ENCODE peak calls at places on chromosomes 4 and X, in six cellular contexts. O is OCI-LY7, D is SK-N-SH, V is MM.1S, X is GM23248, P is GM23338. A is an unnamed sample.

GRCh38 chr4:27666943-27667342 is 806.3 kb downstream of the STIM2 start:
- DNase-seq in O (peak), D (peak), V (no peak), X (no peak), P (peak), A (peak)

GRCh38 chrX:118507766-118508165 is 12.2 kb downstream of the DOCK11 start:
- DNase-seq in O (no peak), D (no peak), V (no peak), X (peak), P (no peak), A (no peak)

GRCh38 chr4:106986486-106986885 is 49.6 kb downstream of the DKK2 start:
- DNase-seq in O (no peak), D (peak), V (no peak), X (peak), P (no peak), A (no peak)

GRCh38 chrX:153414838-153415552 is 3.7 kb downstream of the ZFP92 start:
- DNase-seq in O (no peak), D (no peak), V (no peak), X (peak), P (no peak), A (no peak)

GRCh38 chr4:113278324-113278934 is 229.0 kb downstream of the ANK2 start:
- DNase-seq in O (peak), D (peak), V (peak), X (peak), P (peak), A (peak)

GRCh38 chr4:25368315-25368714 is 8.7 kb upstream of the ANAPC4 start:
- DNase-seq in O (no peak), D (no peak), V (no peak), X (no peak), P (no peak), A (no peak)

GRCh38 chr4:134490863-134491262 is 289.3 kb upstream of the PABPC4L start:
- DNase-seq in O (no peak), D (no peak), V (no peak), X (no peak), P (no peak), A (no peak)

GRCh38 chrX:10393899-10394298 is 226.5 kb downstream of the MID1 start:
- DNase-seq in O (no peak), D (no peak), V (no peak), X (no peak), P (no peak), A (peak)

GRCh38 chrX:69088171-69088938 is 76.9 kb downstream of the PJA1 start:
- DNase-seq in O (no peak), D (peak), V (no peak), X (peak), P (no peak), A (no peak)

GRCh38 chrX:76183289-76184057 is 10.6 kb downstream of the PBDC1 start:
- DNase-seq in O (no peak), D (no peak), V (no peak), X (peak), P (no peak), A (peak)

GRCh38 chr4:139560396-139561084 is 4.5 kb upstream of the SETD7 start:
- DNase-seq in O (peak), D (no peak), V (no peak), X (no peak), P (peak), A (no peak)

GRCh38 chr4:184343400-184344177 is 125.9 kb upstream of the ENPP6 start:
- DNase-seq in O (peak), D (peak), V (peak), X (peak), P (peak), A (peak)

GRCh38 chrX:46903458-46904242 is 8.6 kb upstream of the JADE3 start:
- DNase-seq in O (peak), D (peak), V (peak), X (peak), P (peak), A (peak)

GRCh38 chr4:7392438-7393374 is 42.0 kb downstream of the PSAPL1 start:
- DNase-seq in O (no peak), D (peak), V (no peak), X (peak), P (peak), A (peak)

GRCh38 chrX:139058831-139059495 is 347.4 kb upstream of the FGF13 start:
- DNase-seq in O (no peak), D (no peak), V (no peak), X (peak), P (no peak), A (peak)

GRCh38 chrX:16665089-16665488 is 15.1 kb downstream of the S100G start:
- DNase-seq in O (no peak), D (no peak), V (no peak), X (peak), P (no peak), A (no peak)

GRCh38 chr4:36509816-36510215 is 228.4 kb downstream of the DTHD1 start:
- DNase-seq in O (no peak), D (no peak), V (no peak), X (no peak), P (no peak), A (no peak)

GRCh38 chr4:172842759-172843158 is 325.9 kb upstream of the GALNT7 start:
- DNase-seq in O (no peak), D (no peak), V (no peak), X (no peak), P (no peak), A (no peak)

GRCh38 chr4:34619531-34620109 is 1624.7 kb downstream of the ARAP2 start:
- DNase-seq in O (no peak), D (no peak), V (no peak), X (no peak), P (no peak), A (peak)

GRCh38 chr4:128707864-128708263 is 101.6 kb upstream of the JADE1 start:
- DNase-seq in O (no peak), D (no peak), V (no peak), X (peak), P (no peak), A (peak)

GRCh38 chrX:118212817-118213183 is 96.2 kb upstream of the KLHL13 start:
- DNase-seq in O (peak), D (no peak), V (peak), X (no peak), P (no peak), A (no peak)

GRCh38 chr4:98193459-98194105 is 50.3 kb upstream of the STPG2 start:
- DNase-seq in O (no peak), D (no peak), V (no peak), X (no peak), P (no peak), A (no peak)

GRCh38 chr4:2937146-2937857 is 25.9 kb downstream of the NOP14 start:
- DNase-seq in O (no peak), D (no peak), V (no peak), X (no peak), P (no peak), A (peak)

GRCh38 chr4:54230479-54231418 is 1.7 kb downstream of the PDGFRA start:
- DNase-seq in O (no peak), D (peak), V (no peak), X (peak), P (peak), A (no peak)
- H3K4me2 ChIP-seq in O (no peak), D (peak), V (no peak), X (peak), P (peak), A (peak)

GRCh38 chr4:153488719-153489384 is 22.7 kb downstream of the TMEM131L start:
- DNase-seq in O (no peak), D (no peak), V (no peak), X (peak), P (peak), A (no peak)

GRCh38 chr4:153485860-153486259 is 19.7 kb downstream of the TMEM131L start:
- DNase-seq in O (no peak), D (no peak), V (no peak), X (no peak), P (no peak), A (no peak)

GRCh38 chr4:153489856-153490558 is 23.8 kb downstream of the TMEM131L start:
- DNase-seq in O (no peak), D (no peak), V (no peak), X (no peak), P (no peak), A (peak)

GRCh38 chr4:153486281-153487151 is 20.4 kb downstream of the TMEM131L start:
- DNase-seq in O (no peak), D (no peak), V (no peak), X (peak), P (peak), A (peak)

DNA sequence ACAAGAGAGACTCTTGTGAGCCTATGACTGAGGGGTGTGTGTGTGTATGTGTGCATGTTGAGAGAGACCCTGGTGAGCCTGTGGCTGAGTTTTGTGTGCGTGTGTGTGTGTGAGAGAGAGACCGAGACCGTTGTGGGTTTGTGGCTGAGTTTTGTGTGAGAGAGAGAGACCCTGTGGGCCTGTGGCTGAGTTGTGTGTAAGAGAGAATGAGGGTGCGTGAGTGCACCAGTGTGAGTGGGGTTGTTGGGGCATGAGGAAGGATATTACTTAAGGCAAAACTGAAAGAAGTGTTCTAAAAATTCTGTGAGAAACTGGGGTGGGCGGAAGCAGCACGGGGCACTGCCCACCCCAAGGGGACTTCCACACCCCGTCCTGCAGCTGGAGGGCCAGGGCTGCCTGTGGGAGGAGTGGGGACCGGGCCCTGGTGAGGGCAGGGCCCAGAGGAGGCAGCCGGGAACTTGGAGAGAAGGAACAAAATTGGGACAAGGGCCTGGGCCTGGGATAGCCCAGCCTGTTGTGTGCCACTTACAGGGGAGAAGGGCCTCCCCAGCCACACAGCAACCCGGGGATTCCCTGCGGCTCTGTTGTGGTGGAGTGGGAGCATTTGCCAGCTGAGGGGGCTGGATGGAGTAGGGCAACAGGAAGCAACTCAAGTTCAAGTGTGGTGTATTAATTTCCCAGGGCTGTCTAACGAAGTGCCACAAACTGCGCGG is 22.0 kb downstream of the TMEM131L start:
- DNase-seq in O (no peak), D (no peak), V (no peak), X (no peak), P (no peak), A (no peak)
- TF ChIP-seq EZH2phosphoT487 in O (no peak), D (no peak), V (no peak), X (no peak), P (no peak), A (no peak)

GRCh38 chr4:94369046-94369445 is 26.4 kb upstream of the HPGDS start:
- DNase-seq in O (no peak), D (no peak), V (no peak), X (no peak), P (no peak), A (no peak)
- H2AFZ ChIP-seq in O (no peak), D (no peak), V (no peak), X (no peak), P (no peak), A (no peak)

DNA sequence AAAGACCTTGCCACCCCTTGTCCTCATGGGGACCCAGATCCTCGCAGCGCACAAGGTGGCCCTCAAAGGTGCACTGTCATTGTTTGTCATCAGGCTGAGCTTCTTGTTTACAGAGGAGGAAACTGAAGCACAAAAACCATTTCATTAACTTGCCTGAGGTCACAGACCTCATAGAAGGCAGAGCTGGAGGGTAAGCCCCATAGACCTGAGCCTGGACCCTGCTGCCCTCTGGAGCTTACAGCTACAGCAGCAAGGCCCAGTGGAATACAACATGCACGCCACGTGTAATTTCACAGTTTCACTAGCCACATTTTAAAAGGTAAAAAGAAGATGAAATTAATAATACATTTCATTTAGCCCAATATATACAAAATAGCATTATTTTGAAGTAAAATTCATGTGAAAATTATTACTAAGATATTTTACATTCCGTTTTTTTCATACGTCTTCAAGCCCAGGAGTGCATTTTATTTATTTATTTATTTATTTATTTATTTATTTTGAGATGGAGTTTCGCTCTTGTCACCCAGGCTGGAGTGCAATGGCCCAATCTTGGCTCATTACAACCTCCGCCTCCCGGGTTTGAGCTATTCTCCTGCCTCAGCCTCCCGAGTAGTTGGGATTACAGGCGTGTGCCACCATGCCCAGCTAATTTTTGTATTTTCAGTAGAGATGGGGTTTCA is 8.8 kb downstream of the JAKMIP1 start:
- DNase-seq in O (no peak), D (no peak), V (no peak), X (no peak), P (no peak), A (no peak)
- H3K4me2 ChIP-seq in O (no peak), D (no peak), V (no peak), X (no peak), P (no peak), A (no peak)

GRCh38 chrX:154534526-154535322 is 11.9 kb downstream of the G6PD start:
- DNase-seq in O (peak), D (peak), V (peak), X (peak), P (peak), A (peak)

GRCh38 chrX:154530286-154530685 is 14.3 kb upstream of the FAM3A start:
- DNase-seq in O (no peak), D (no peak), V (no peak), X (no peak), P (peak), A (no peak)

GRCh38 chrX:154532690-154533089 is 14.0 kb downstream of the G6PD start:
- DNase-seq in O (no peak), D (no peak), V (no peak), X (no peak), P (no peak), A (no peak)

GRCh38 chrX:154529206-154529612 is 13.2 kb upstream of the FAM3A start:
- DNase-seq in O (no peak), D (no peak), V (no peak), X (no peak), P (no peak), A (no peak)

GRCh38 chrX:154531626-154532025 is 15.0 kb downstream of the G6PD start:
- DNase-seq in O (no peak), D (no peak), V (no peak), X (peak), P (no peak), A (no peak)
- TF ChIP-seq EZH2phosphoT487 in O (no peak), D (no peak), V (no peak), X (no peak), P (no peak), A (no peak)

DNA sequence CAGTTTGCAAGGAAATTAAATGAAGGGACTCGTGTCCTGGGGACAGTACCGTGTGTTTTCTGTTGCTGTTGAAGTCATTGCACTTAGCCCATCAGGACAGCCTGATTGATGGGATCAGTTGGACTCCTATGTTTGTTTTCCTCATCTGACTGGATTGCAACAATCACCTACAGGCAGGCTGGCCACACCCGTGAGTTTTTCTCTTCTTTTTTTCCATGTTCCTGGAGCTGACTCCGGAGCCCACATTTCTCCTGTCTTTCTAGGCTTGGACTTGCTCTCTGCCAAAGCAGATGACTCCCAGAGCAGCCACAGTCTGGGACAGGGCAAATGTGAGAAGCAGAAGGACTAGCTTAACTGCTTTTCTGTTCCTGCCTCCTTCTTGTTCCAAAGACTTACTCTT is 38.1 kb downstream of the RTL9 start:
- DNase-seq in O (no peak), D (no peak), V (no peak), X (peak), P (no peak), A (peak)
- H2AFZ ChIP-seq in O (no peak), D (no peak), V (no peak), X (peak), P (no peak), A (no peak)

GRCh38 chrX:155048997-155049619 is 21.8 kb downstream of the CMC4 start:
- DNase-seq in O (peak), D (peak), V (no peak), X (peak), P (peak), A (peak)
- H3K4me2 ChIP-seq in O (no peak), D (no peak), V (no peak), X (no peak), P (no peak), A (no peak)

GRCh38 chrX:2343413-2343812 is 157.4 kb downstream of the DHRSX start:
- DNase-seq in O (no peak), D (no peak), V (no peak), X (no peak), P (no peak), A (no peak)

GRCh38 chrX:2346158-2346557 is 154.6 kb downstream of the DHRSX start:
- DNase-seq in O (no peak), D (no peak), V (no peak), X (no peak), P (no peak), A (no peak)

GRCh38 chrX:2348225-2348624 is 152.6 kb downstream of the DHRSX start:
- DNase-seq in O (no peak), D (no peak), V (no peak), X (no peak), P (no peak), A (no peak)

GRCh38 chrX:2342878-2343277 is 157.9 kb downstream of the DHRSX start:
- DNase-seq in O (no peak), D (no peak), V (no peak), X (peak), P (no peak), A (no peak)

GRCh38 chrX:2345562-2345961 is 155.2 kb downstream of the DHRSX start:
- DNase-seq in O (no peak), D (no peak), V (no peak), X (no peak), P (no peak), A (no peak)
- TF ChIP-seq EZH2phosphoT487 in O (no peak), D (no peak), V (no peak), X (no peak), P (no peak), A (no peak)

DNA sequence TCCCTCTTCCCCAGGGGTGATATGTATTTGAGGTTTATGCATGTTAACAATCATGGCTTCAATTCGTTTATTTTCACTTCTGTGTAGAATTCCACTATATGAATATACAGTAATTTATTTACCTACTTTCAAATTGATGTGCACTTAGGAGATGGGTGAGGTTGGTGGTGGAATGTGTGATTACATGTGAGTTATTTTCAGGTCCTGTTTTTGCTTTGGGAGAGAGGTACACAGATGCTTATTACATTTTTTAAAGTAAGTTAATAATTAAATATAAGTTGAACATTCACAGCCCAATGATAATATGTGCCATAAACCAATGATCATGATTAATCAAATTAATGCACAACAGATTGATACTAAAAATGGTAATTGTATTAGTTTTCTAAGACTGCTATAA is 79.5 kb downstream of the SPRY1 start:
- DNase-seq in O (no peak), D (no peak), V (no peak), X (no peak), P (no peak), A (no peak)
- H2AFZ ChIP-seq in O (no peak), D (no peak), V (no peak), X (no peak), P (no peak), A (no peak)

GRCh38 chrX:81257817-81258216 is 55.9 kb downstream of the SH3BGRL start:
- DNase-seq in O (no peak), D (no peak), V (no peak), X (no peak), P (no peak), A (no peak)

GRCh38 chrX:81263067-81263466 is 61.2 kb downstream of the SH3BGRL start:
- DNase-seq in O (no peak), D (no peak), V (no peak), X (no peak), P (peak), A (no peak)

GRCh38 chrX:81259008-81259713 is 57.3 kb downstream of the SH3BGRL start:
- DNase-seq in O (no peak), D (no peak), V (no peak), X (peak), P (no peak), A (no peak)

GRCh38 chrX:81259714-81260395 is 58.0 kb downstream of the SH3BGRL start:
- DNase-seq in O (no peak), D (no peak), V (no peak), X (peak), P (no peak), A (peak)

GRCh38 chrX:81261576-81261975 is 59.7 kb downstream of the SH3BGRL start:
- DNase-seq in O (no peak), D (no peak), V (no peak), X (peak), P (no peak), A (peak)
- H3K4me2 ChIP-seq in O (no peak), D (no peak), V (no peak), X (peak), P (no peak), A (peak)